ENCODE peak calls at places on chromosomes 4 and X, in four cellular contexts. I, S, F and H are unnamed samples.

GRCh38 chr4:74073358-74073757 is 25.6 kb downstream of the CXCL2 start:
- DNase-seq in I (no peak), S (no peak), F (no peak), H (no peak)

GRCh38 chrX:53356186-53356585 is 66.3 kb downstream of the SMC1A start:
- DNase-seq in I (no peak), S (no peak), F (peak; percentile 14), H (no peak)

GRCh38 chrX:24782011-24782410 is 88.3 kb downstream of the POLA1 start:
- DNase-seq in I (no peak), S (no peak), F (no peak), H (no peak)

GRCh38 chr4:120873554-120873953 is 49.0 kb downstream of the PRDM5 start:
- DNase-seq in I (no peak), S (no peak), F (no peak), H (no peak)

GRCh38 chrX:123728001-123728400 is 4.9 kb downstream of the THOC2 start:
- DNase-seq in I (no peak), S (no peak), F (no peak), H (no peak)

GRCh38 chr4:7244766-7245320 is 52.5 kb downstream of the SORCS2 start:
- DNase-seq in I (no peak), S (peak; percentile 39), F (no peak), H (peak; percentile 69)

GRCh38 chr4:110049951-110050925 is 137.6 kb downstream of the EGF start:
- DNase-seq in I (no peak), S (peak; percentile 6), F (peak; percentile 9), H (peak; percentile 69)

GRCh38 chrX:140099221-140099620 is 133.9 kb upstream of the CXorf66 start:
- DNase-seq in I (no peak), S (no peak), F (no peak), H (no peak)

GRCh38 chr4:10140866-10141759 is 24.5 kb upstream of the WDR1 start:
- DNase-seq in I (no peak), S (no peak), F (no peak), H (no peak)

GRCh38 chr4:24471623-24472510 is 112.5 kb downstream of the DHX15 start:
- DNase-seq in I (peak; percentile 52), S (no peak), F (peak; percentile 32), H (peak; percentile 35)

GRCh38 chrX:41045960-41046567 is 39.2 kb upstream of the USP9X start:
- DNase-seq in I (no peak), S (no peak), F (no peak), H (no peak)

GRCh38 chrX:40406330-40406859 is 174.4 kb upstream of the ATP6AP2 start:
- DNase-seq in I (no peak), S (no peak), F (no peak), H (no peak)

GRCh38 chr4:169253904-169254303 is 16.9 kb downstream of the SH3RF1 start:
- DNase-seq in I (no peak), S (no peak), F (peak; percentile 66), H (no peak)

GRCh38 chrX:136781180-136781797 is 557 bp upstream of the ARHGEF6 start:
- DNase-seq in I (no peak), S (no peak), F (peak; percentile 13), H (no peak)

GRCh38 chr4:24810016-24810415 is 14.6 kb downstream of the SOD3 start:
- DNase-seq in I (no peak), S (no peak), F (no peak), H (no peak)

GRCh38 chrX:72029473-72030411 is 102.0 kb downstream of the RTL5 start:
- DNase-seq in I (no peak), S (no peak), F (peak; percentile 82), H (no peak)

GRCh38 chrX:140141444-140142029 is 176.2 kb upstream of the CXorf66 start:
- DNase-seq in I (no peak), S (no peak), F (no peak), H (peak; percentile 7)

GRCh38 chrX:9707306-9708015 is 58.2 kb downstream of the GPR143 start:
- DNase-seq in I (no peak), S (no peak), F (no peak), H (no peak)

GRCh38 chrX:149950681-149951080 is 12.4 kb upstream of the EOLA2 start:
- DNase-seq in I (no peak), S (no peak), F (peak; percentile 27), H (no peak)

GRCh38 chr4:9898596-9899345 is 117.3 kb downstream of the DRD5 start:
- DNase-seq in I (no peak), S (no peak), F (peak; percentile 68), H (peak; percentile 30)

GRCh38 chr4:4839471-4839810 is 20.0 kb upstream of the MSX1 start:
- DNase-seq in I (no peak), S (no peak), F (no peak), H (no peak)

GRCh38 chrX:133935096-133935495 is 50.3 kb downstream of the GPC3 start:
- DNase-seq in I (no peak), S (no peak), F (no peak), H (no peak)

GRCh38 chrX:129698150-129698549 is 40.6 kb upstream of the XPNPEP2 start:
- DNase-seq in I (no peak), S (no peak), F (no peak), H (no peak)

GRCh38 chr4:3374667-3375066 is 67.1 kb upstream of the HGFAC start:
- DNase-seq in I (no peak), S (no peak), F (no peak), H (no peak)

GRCh38 chr4:3299538-3300197 is 6.8 kb downstream of the RGS12 start:
- DNase-seq in I (no peak), S (no peak), F (no peak), H (no peak)

GRCh38 chrX:110561036-110561435 is 202.4 kb downstream of the RTL9 start:
- DNase-seq in I (no peak), S (no peak), F (no peak), H (no peak)

GRCh38 chr4:182711211-182711610 is 206.0 kb downstream of the DCTD start:
- DNase-seq in I (no peak), S (no peak), F (no peak), H (no peak)

GRCh38 chr4:99617374-99617773 is 40.3 kb downstream of the C4orf54 start:
- DNase-seq in I (no peak), S (no peak), F (no peak), H (no peak)

GRCh38 chr4:128715616-128716015 is 93.9 kb upstream of the JADE1 start:
- DNase-seq in I (no peak), S (no peak), F (no peak), H (no peak)

GRCh38 chrX:44012484-44013096 is 39.4 kb upstream of the NDP start:
- DNase-seq in I (no peak), S (no peak), F (peak; percentile 93), H (no peak)

GRCh38 chr4:6925357-6925836 is 15.8 kb downstream of the TBC1D14 start:
- DNase-seq in I (no peak), S (no peak), F (no peak), H (no peak)

GRCh38 chr4:76659103-76659490 is 224.1 kb downstream of the SHROOM3 start:
- DNase-seq in I (no peak), S (no peak), F (peak; percentile 25), H (no peak)

GRCh38 chrX:27380163-27380845 is 82.8 kb downstream of the PPP4R3C start:
- DNase-seq in I (no peak), S (no peak), F (no peak), H (no peak)

GRCh38 chr4:76809594-76810305 is 88.2 kb downstream of the SOWAHB start:
- DNase-seq in I (no peak), S (no peak), F (no peak), H (no peak)

GRCh38 chr4:101102114-101102752 is 245.1 kb downstream of the PPP3CA start:
- DNase-seq in I (peak; percentile 89), S (no peak), F (peak; percentile 46), H (no peak)

GRCh38 chrX:39729834-39730670 is 367.7 kb downstream of the BCOR start:
- DNase-seq in I (no peak), S (no peak), F (peak; percentile 89), H (peak; percentile 38)

GRCh38 chrX:53456254-53456653 is 22.1 kb upstream of the HSD17B10 start:
- DNase-seq in I (no peak), S (no peak), F (no peak), H (no peak)